ENCODE peak calls at places on chromosome 21, in five cellular contexts. One of them, this sample, is unnamed. For H3K4me1, the result is how much of the 10 kb centered on the place peaks cover.

GRCh38 chr21:19340303-19340702 is 936.7 kb upstream of the TMPRSS15 start:
- DNase-seq in body of pancreas: no peak
- DNase-seq in tibial artery: no peak
- DNase-seq in CD4-positive, CD25-positive, alpha-beta regulatory T cell: no peak
- DNase-seq in ovary: no peak
- DNase-seq in this sample: no peak

GRCh38 chr21:42309753-42310213 is 5.4 kb downstream of the TFF3 start:
- DNase-seq in ovary: peak
- DNase-seq in tibial artery: no peak
- DNase-seq in body of pancreas: peak
- DNase-seq in CD4-positive, CD25-positive, alpha-beta regulatory T cell: peak
- DNase-seq in this sample: peak

GRCh38 chr21:43297989-43298388 is 128.9 kb downstream of the SIK1 start:
- DNase-seq in body of pancreas: no peak
- DNase-seq in CD4-positive, CD25-positive, alpha-beta regulatory T cell: no peak
- DNase-seq in tibial artery: no peak
- DNase-seq in ovary: no peak
- DNase-seq in this sample: peak

GRCh38 chr21:37098756-37099155 is 25.7 kb downstream of the TTC3 start:
- DNase-seq in body of pancreas: no peak
- DNase-seq in ovary: no peak
- DNase-seq in CD4-positive, CD25-positive, alpha-beta regulatory T cell: no peak
- DNase-seq in tibial artery: no peak
- DNase-seq in this sample: no peak

GRCh38 chr21:46559291-46559983 is 45.4 kb downstream of the S100B start:
- DNase-seq in ovary: no peak
- DNase-seq in tibial artery: no peak
- DNase-seq in body of pancreas: no peak
- DNase-seq in CD4-positive, CD25-positive, alpha-beta regulatory T cell: peak
- DNase-seq in this sample: no peak

GRCh38 chr21:16569679-16570078 is 839.9 kb downstream of the USP25 start:
- DNase-seq in tibial artery: no peak
- DNase-seq in body of pancreas: no peak
- DNase-seq in CD4-positive, CD25-positive, alpha-beta regulatory T cell: no peak
- DNase-seq in ovary: no peak
- DNase-seq in this sample: no peak

GRCh38 chr21:14500873-14501272 is 45.2 kb downstream of the SAMSN1 start:
- DNase-seq in tibial artery: no peak
- DNase-seq in body of pancreas: no peak
- DNase-seq in CD4-positive, CD25-positive, alpha-beta regulatory T cell: no peak
- DNase-seq in ovary: no peak
- DNase-seq in this sample: no peak

GRCh38 chr21:37742115-37742514 is 174.1 kb downstream of the KCNJ6 start:
- DNase-seq in ovary: no peak
- DNase-seq in body of pancreas: no peak
- DNase-seq in CD4-positive, CD25-positive, alpha-beta regulatory T cell: no peak
- DNase-seq in tibial artery: no peak
- DNase-seq in this sample: no peak

GRCh38 chr21:20997308-20997632 is 939 bp upstream of the NCAM2 start:
- DNase-seq in CD4-positive, CD25-positive, alpha-beta regulatory T cell: no peak
- DNase-seq in tibial artery: no peak
- DNase-seq in body of pancreas: peak
- DNase-seq in ovary: no peak
- DNase-seq in this sample: no peak

GRCh38 chr21:17869115-17869514 is 50.0 kb upstream of the C21orf91 start:
- DNase-seq in ovary: no peak
- DNase-seq in tibial artery: no peak
- DNase-seq in CD4-positive, CD25-positive, alpha-beta regulatory T cell: no peak
- DNase-seq in body of pancreas: no peak
- DNase-seq in this sample: no peak

GRCh38 chr21:33940164-33940563 is 24.6 kb upstream of the ATP5PO start:
- DNase-seq in body of pancreas: no peak
- DNase-seq in CD4-positive, CD25-positive, alpha-beta regulatory T cell: no peak
- DNase-seq in ovary: no peak
- DNase-seq in tibial artery: no peak
- DNase-seq in this sample: no peak

GRCh38 chr21:15749868-15750174 is 20.0 kb downstream of the USP25 start:
- DNase-seq in body of pancreas: no peak
- DNase-seq in ovary: no peak
- DNase-seq in CD4-positive, CD25-positive, alpha-beta regulatory T cell: no peak
- DNase-seq in tibial artery: no peak
- DNase-seq in this sample: no peak

GRCh38 chr21:43188181-43188580 is 19.4 kb downstream of the CRYAA start:
- DNase-seq in tibial artery: no peak
- DNase-seq in CD4-positive, CD25-positive, alpha-beta regulatory T cell: no peak
- DNase-seq in body of pancreas: no peak
- DNase-seq in ovary: no peak
- DNase-seq in this sample: no peak

GRCh38 chr21:16644690-16645089 is 868.2 kb upstream of the CXADR start:
- DNase-seq in ovary: no peak
- DNase-seq in tibial artery: no peak
- DNase-seq in body of pancreas: no peak
- DNase-seq in CD4-positive, CD25-positive, alpha-beta regulatory T cell: no peak
- DNase-seq in this sample: no peak

GRCh38 chr21:16579538-16579937 is 849.8 kb downstream of the USP25 start:
- DNase-seq in ovary: no peak
- DNase-seq in body of pancreas: no peak
- DNase-seq in tibial artery: no peak
- DNase-seq in CD4-positive, CD25-positive, alpha-beta regulatory T cell: no peak
- DNase-seq in this sample: no peak

GRCh38 chr21:17613242-17613676 is 558 bp upstream of the BTG3 start:
- DNase-seq in CD4-positive, CD25-positive, alpha-beta regulatory T cell: peak
- DNase-seq in tibial artery: peak
- DNase-seq in body of pancreas: peak
- DNase-seq in ovary: peak
- DNase-seq in this sample: no peak

GRCh38 chr21:41665766-41666595 is 100.9 kb downstream of the RIPK4 start:
- DNase-seq in tibial artery: no peak
- DNase-seq in ovary: no peak
- DNase-seq in body of pancreas: peak
- DNase-seq in CD4-positive, CD25-positive, alpha-beta regulatory T cell: no peak
- DNase-seq in this sample: no peak

GRCh38 chr21:18265955-18266354 is 21.3 kb downstream of the CHODL start:
- DNase-seq in CD4-positive, CD25-positive, alpha-beta regulatory T cell: no peak
- DNase-seq in ovary: no peak
- DNase-seq in tibial artery: no peak
- DNase-seq in body of pancreas: no peak
- DNase-seq in this sample: no peak

GRCh38 chr21:33854604-33855003 is 61.0 kb downstream of the ATP5PO start:
- DNase-seq in CD4-positive, CD25-positive, alpha-beta regulatory T cell: no peak
- DNase-seq in ovary: no peak
- DNase-seq in tibial artery: no peak
- DNase-seq in body of pancreas: no peak
- DNase-seq in this sample: no peak

GRCh38 chr21:33388188-33388587 is 15.0 kb upstream of the IFNGR2 start:
- DNase-seq in CD4-positive, CD25-positive, alpha-beta regulatory T cell: no peak
- DNase-seq in tibial artery: no peak
- DNase-seq in ovary: no peak
- DNase-seq in body of pancreas: no peak
- DNase-seq in this sample: no peak

GRCh38 chr21:43359081-43359822 is 67.7 kb downstream of the SIK1 start:
- DNase-seq in CD4-positive, CD25-positive, alpha-beta regulatory T cell: no peak
- DNase-seq in tibial artery: no peak
- DNase-seq in ovary: no peak
- DNase-seq in body of pancreas: no peak
- DNase-seq in this sample: no peak

DNA sequence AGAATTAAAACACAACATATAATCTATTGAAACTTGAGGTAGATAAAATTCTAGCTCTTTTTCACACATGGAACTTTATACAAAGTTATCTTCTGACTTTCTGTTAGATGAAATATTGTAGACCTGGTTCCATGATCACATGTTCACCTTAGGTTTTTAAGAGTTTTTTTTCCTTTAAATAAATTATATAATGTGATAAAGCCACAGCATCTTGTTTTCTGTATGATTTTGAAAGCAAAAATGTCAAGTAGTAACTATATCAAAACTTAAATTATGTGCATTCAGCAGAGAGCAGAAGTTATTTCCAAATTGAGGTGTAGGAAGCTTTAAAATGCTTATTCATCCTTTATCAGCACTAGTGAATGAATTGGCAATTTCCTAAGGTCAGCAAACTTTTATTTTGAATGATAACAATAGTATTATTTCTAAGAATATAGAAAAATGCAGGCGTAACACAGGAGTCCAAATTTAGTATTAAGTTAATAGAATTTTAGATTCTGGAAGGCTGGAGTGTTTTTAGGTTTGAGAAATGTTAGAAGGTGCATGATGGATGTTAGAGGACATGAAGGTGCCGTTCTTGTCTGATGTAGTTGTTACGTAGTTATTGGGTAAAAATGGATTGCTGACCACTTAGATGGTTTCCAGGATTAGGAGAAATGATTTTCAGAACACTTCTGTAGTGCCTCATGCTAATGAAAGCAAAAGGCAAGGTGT is 17.5 kb downstream of the BACH1 start:
- DNase-seq in ovary: no peak
- DNase-seq in tibial artery: no peak
- DNase-seq in body of pancreas: no peak
- DNase-seq in CD4-positive, CD25-positive, alpha-beta regulatory T cell: no peak
- DNase-seq in this sample: no peak
- H3K4me3 ChIP-seq in ovary: no peak
- H3K4me3 ChIP-seq in tibial artery: no peak
- H3K4me3 ChIP-seq in body of pancreas: no peak
- H3K4me3 ChIP-seq in CD4-positive, CD25-positive, alpha-beta regulatory T cell: no peak
- H3K4me3 ChIP-seq in this sample: no peak

DNA sequence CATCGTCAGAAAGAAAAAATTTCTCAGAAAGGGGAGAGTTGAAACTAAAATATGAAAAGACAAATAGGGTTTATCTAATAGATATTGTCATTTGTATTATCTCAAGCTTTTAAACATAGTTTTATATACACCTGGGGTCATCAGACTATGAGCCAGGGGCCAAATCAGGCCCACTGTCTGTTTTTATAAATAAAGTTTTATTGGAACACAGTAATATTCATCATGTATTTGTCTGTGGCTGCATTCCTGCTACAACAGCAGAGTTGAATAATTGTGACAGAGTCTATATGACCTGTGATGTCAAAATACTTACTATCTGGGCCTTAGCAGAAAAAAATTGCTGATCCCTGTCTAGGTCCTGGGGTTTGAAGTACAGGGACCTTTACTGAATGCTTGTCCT is 120.5 kb upstream of the RUNX1 start:
- DNase-seq in CD4-positive, CD25-positive, alpha-beta regulatory T cell: no peak
- DNase-seq in body of pancreas: no peak
- DNase-seq in ovary: no peak
- DNase-seq in tibial artery: no peak
- DNase-seq in this sample: no peak
- H3K4me1 ChIP-seq in CD4-positive, CD25-positive, alpha-beta regulatory T cell: under half
- H3K4me1 ChIP-seq in body of pancreas: under half
- H3K4me1 ChIP-seq in ovary: under half
- H3K4me1 ChIP-seq in tibial artery: under half
- H3K4me1 ChIP-seq in this sample: under half

GRCh38 chr21:44994581-44995171 is 54.8 kb downstream of the SLX9 start:
- DNase-seq in ovary: no peak
- DNase-seq in body of pancreas: no peak
- DNase-seq in CD4-positive, CD25-positive, alpha-beta regulatory T cell: no peak
- DNase-seq in tibial artery: peak
- DNase-seq in this sample: no peak
- H3K27ac ChIP-seq in ovary: no peak
- H3K27ac ChIP-seq in body of pancreas: no peak
- H3K27ac ChIP-seq in CD4-positive, CD25-positive, alpha-beta regulatory T cell: no peak
- H3K27ac ChIP-seq in tibial artery: peak
- H3K27ac ChIP-seq in this sample: peak

GRCh38 chr21:44958471-44959191 is 18.8 kb downstream of the SLX9 start:
- DNase-seq in ovary: peak
- DNase-seq in body of pancreas: peak
- DNase-seq in tibial artery: peak
- DNase-seq in CD4-positive, CD25-positive, alpha-beta regulatory T cell: no peak
- DNase-seq in this sample: peak
- H3K4me3 ChIP-seq in ovary: no peak
- H3K4me3 ChIP-seq in body of pancreas: no peak
- H3K4me3 ChIP-seq in tibial artery: peak
- H3K4me3 ChIP-seq in CD4-positive, CD25-positive, alpha-beta regulatory T cell: no peak
- H3K4me3 ChIP-seq in this sample: peak

DNA sequence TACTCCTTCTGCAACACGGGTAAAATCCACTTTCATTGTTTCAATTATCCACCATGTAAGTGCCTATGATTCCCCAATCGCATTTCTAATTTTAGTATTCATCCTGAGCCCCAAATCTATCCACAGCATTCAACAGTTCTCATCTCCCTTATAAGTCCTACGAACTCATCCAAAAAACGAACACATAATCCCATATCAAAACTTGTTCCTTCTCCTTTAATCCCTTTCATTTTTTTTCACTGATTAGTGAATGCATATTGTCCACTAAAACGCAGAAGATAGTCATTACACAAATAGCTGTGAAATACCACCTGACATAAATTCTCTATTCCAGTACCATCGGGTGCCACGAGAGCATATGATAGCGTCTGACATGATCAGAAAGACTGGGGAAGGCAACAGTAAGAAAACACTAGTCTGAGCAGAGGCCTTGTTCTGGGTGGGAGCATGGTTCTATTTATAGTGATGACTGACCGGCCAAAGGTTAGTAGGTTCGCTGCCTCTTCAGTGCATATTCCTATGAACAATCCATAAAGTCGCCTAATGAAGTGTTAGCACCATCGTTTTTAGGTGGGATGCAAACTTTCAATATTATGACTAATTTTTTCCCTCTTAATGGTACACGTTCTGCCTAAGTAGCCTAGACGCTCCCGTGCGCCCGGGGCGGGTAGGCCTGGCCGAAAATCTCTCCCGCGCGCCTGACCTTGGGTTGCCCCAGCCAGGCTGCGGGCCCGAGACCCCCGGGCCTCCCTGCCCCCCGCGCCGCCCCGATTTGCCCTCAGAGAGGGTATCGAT is 648 bp downstream of the ATP5PF start:
- DNase-seq in ovary: no peak
- DNase-seq in CD4-positive, CD25-positive, alpha-beta regulatory T cell: peak
- DNase-seq in tibial artery: no peak
- DNase-seq in body of pancreas: no peak
- DNase-seq in this sample: no peak
- H3K4me1 ChIP-seq in ovary: under half
- H3K4me1 ChIP-seq in CD4-positive, CD25-positive, alpha-beta regulatory T cell: under half
- H3K4me1 ChIP-seq in tibial artery: under half
- H3K4me1 ChIP-seq in body of pancreas: under half
- H3K4me1 ChIP-seq in this sample: half or more

GRCh38 chr21:26169611-26170470 is 729 bp downstream of the APP start:
- DNase-seq in tibial artery: peak
- DNase-seq in CD4-positive, CD25-positive, alpha-beta regulatory T cell: peak
- DNase-seq in body of pancreas: peak
- DNase-seq in ovary: peak
- DNase-seq in this sample: peak

GRCh38 chr21:26169061-26169610 is 1.4 kb downstream of the APP start:
- DNase-seq in body of pancreas: peak
- DNase-seq in CD4-positive, CD25-positive, alpha-beta regulatory T cell: peak
- DNase-seq in ovary: peak
- DNase-seq in tibial artery: peak
- DNase-seq in this sample: peak

GRCh38 chr21:26170471-26171309 is at the start of gene APP:
- DNase-seq in CD4-positive, CD25-positive, alpha-beta regulatory T cell: peak
- DNase-seq in tibial artery: peak
- DNase-seq in body of pancreas: peak
- DNase-seq in ovary: peak
- DNase-seq in this sample: peak

GRCh38 chr21:26165331-26165730 is 5.2 kb downstream of the APP start:
- DNase-seq in CD4-positive, CD25-positive, alpha-beta regulatory T cell: no peak
- DNase-seq in ovary: no peak
- DNase-seq in tibial artery: no peak
- DNase-seq in body of pancreas: no peak
- DNase-seq in this sample: no peak

GRCh38 chr21:26167593-26167992 is 3.0 kb downstream of the APP start:
- DNase-seq in ovary: no peak
- DNase-seq in body of pancreas: no peak
- DNase-seq in CD4-positive, CD25-positive, alpha-beta regulatory T cell: no peak
- DNase-seq in tibial artery: no peak
- DNase-seq in this sample: no peak
- H3K27ac ChIP-seq in ovary: no peak
- H3K27ac ChIP-seq in body of pancreas: peak
- H3K27ac ChIP-seq in CD4-positive, CD25-positive, alpha-beta regulatory T cell: no peak
- H3K27ac ChIP-seq in tibial artery: no peak
- H3K27ac ChIP-seq in this sample: peak

This sample was measured in left ventricle myocardium inferior.